ENCODE peak calls at places on chromosomes 3 and 15, in nine cellular contexts. One of them, this sample, is unnamed.

GRCh38 chr3:55405436-55405835 is 81.7 kb downstream of the WNT5A start:
- DNase-seq in CD4-positive, alpha-beta T cell: no peak
- DNase-seq in progenitor cell of endocrine pancreas: no peak
- DNase-seq in OCI-LY7: peak; percentile 49
- DNase-seq in heart left ventricle: no peak
- DNase-seq in Panc1: no peak
- DNase-seq in transverse colon: no peak
- DNase-seq in coronary artery: no peak
- DNase-seq in cardiac muscle cell: peak; percentile 37
- DNase-seq in this sample: peak; percentile 46

GRCh38 chr3:28745436-28745835 is 396.8 kb upstream of the AZI2 start:
- DNase-seq in CD4-positive, alpha-beta T cell: no peak
- DNase-seq in progenitor cell of endocrine pancreas: no peak
- DNase-seq in OCI-LY7: no peak
- DNase-seq in heart left ventricle: no peak
- DNase-seq in Panc1: no peak
- DNase-seq in transverse colon: no peak
- DNase-seq in coronary artery: no peak
- DNase-seq in cardiac muscle cell: no peak
- DNase-seq in this sample: no peak

GRCh38 chr15:93072440-93073394 is 16.3 kb downstream of the RGMA start:
- DNase-seq in CD4-positive, alpha-beta T cell: no peak
- DNase-seq in progenitor cell of endocrine pancreas: peak; percentile 68
- DNase-seq in OCI-LY7: no peak
- DNase-seq in heart left ventricle: peak; percentile 87
- DNase-seq in Panc1: no peak
- DNase-seq in transverse colon: peak; percentile 63
- DNase-seq in coronary artery: no peak
- DNase-seq in cardiac muscle cell: peak; percentile 95
- DNase-seq in this sample: peak; percentile 82

GRCh38 chr3:77039606-77040553 is at the start of gene ROBO2:
- DNase-seq in CD4-positive, alpha-beta T cell: no peak
- DNase-seq in progenitor cell of endocrine pancreas: peak; percentile 62
- DNase-seq in OCI-LY7: no peak
- DNase-seq in heart left ventricle: peak; percentile 31
- DNase-seq in Panc1: no peak
- DNase-seq in transverse colon: peak; percentile 10
- DNase-seq in coronary artery: peak; percentile 78
- DNase-seq in cardiac muscle cell: peak; percentile 87
- DNase-seq in this sample: peak; percentile 90

GRCh38 chr3:73405000-73405399 is 219.7 kb downstream of the PDZRN3 start:
- DNase-seq in CD4-positive, alpha-beta T cell: no peak
- DNase-seq in progenitor cell of endocrine pancreas: no peak
- DNase-seq in OCI-LY7: no peak
- DNase-seq in heart left ventricle: no peak
- DNase-seq in Panc1: no peak
- DNase-seq in transverse colon: no peak
- DNase-seq in coronary artery: no peak
- DNase-seq in cardiac muscle cell: no peak
- DNase-seq in this sample: no peak

GRCh38 chr3:195162033-195162669 is 108.8 kb downstream of the XXYLT1 start:
- DNase-seq in CD4-positive, alpha-beta T cell: no peak
- DNase-seq in progenitor cell of endocrine pancreas: no peak
- DNase-seq in OCI-LY7: peak; percentile 64
- DNase-seq in heart left ventricle: no peak
- DNase-seq in Panc1: no peak
- DNase-seq in transverse colon: no peak
- DNase-seq in coronary artery: no peak
- DNase-seq in cardiac muscle cell: no peak
- DNase-seq in this sample: no peak

GRCh38 chr15:25715536-25716413 is 147.4 kb downstream of the ATP10A start:
- DNase-seq in CD4-positive, alpha-beta T cell: no peak
- DNase-seq in progenitor cell of endocrine pancreas: no peak
- DNase-seq in OCI-LY7: no peak
- DNase-seq in heart left ventricle: no peak
- DNase-seq in Panc1: no peak
- DNase-seq in transverse colon: no peak
- DNase-seq in coronary artery: no peak
- DNase-seq in cardiac muscle cell: no peak
- DNase-seq in this sample: no peak

GRCh38 chr3:10242182-10243065 is 5.8 kb upstream of the TATDN2 start:
- DNase-seq in CD4-positive, alpha-beta T cell: peak; percentile 57
- DNase-seq in progenitor cell of endocrine pancreas: no peak
- DNase-seq in OCI-LY7: peak; percentile 50
- DNase-seq in heart left ventricle: no peak
- DNase-seq in Panc1: no peak
- DNase-seq in transverse colon: peak; percentile 54
- DNase-seq in coronary artery: no peak
- DNase-seq in cardiac muscle cell: no peak
- DNase-seq in this sample: no peak

GRCh38 chr3:111851511-111851954 is 7.5 kb upstream of the PHLDB2 start:
- DNase-seq in CD4-positive, alpha-beta T cell: no peak
- DNase-seq in progenitor cell of endocrine pancreas: no peak
- DNase-seq in OCI-LY7: no peak
- DNase-seq in heart left ventricle: peak; percentile 39
- DNase-seq in Panc1: no peak
- DNase-seq in transverse colon: no peak
- DNase-seq in coronary artery: no peak
- DNase-seq in cardiac muscle cell: no peak
- DNase-seq in this sample: no peak

GRCh38 chr15:67967871-67968423 is 86.2 kb upstream of the PIAS1 start:
- DNase-seq in CD4-positive, alpha-beta T cell: no peak
- DNase-seq in progenitor cell of endocrine pancreas: peak; percentile 52
- DNase-seq in OCI-LY7: no peak
- DNase-seq in heart left ventricle: peak; percentile 82
- DNase-seq in Panc1: no peak
- DNase-seq in transverse colon: peak; percentile 76
- DNase-seq in coronary artery: peak; percentile 89
- DNase-seq in cardiac muscle cell: peak; percentile 81
- DNase-seq in this sample: peak; percentile 81

GRCh38 chr15:63500265-63501250 is 3.8 kb upstream of the USP3 start:
- DNase-seq in CD4-positive, alpha-beta T cell: no peak
- DNase-seq in progenitor cell of endocrine pancreas: no peak
- DNase-seq in OCI-LY7: peak; percentile 53
- DNase-seq in heart left ventricle: no peak
- DNase-seq in Panc1: no peak
- DNase-seq in transverse colon: peak; percentile 31
- DNase-seq in coronary artery: no peak
- DNase-seq in cardiac muscle cell: no peak
- DNase-seq in this sample: no peak

DNA sequence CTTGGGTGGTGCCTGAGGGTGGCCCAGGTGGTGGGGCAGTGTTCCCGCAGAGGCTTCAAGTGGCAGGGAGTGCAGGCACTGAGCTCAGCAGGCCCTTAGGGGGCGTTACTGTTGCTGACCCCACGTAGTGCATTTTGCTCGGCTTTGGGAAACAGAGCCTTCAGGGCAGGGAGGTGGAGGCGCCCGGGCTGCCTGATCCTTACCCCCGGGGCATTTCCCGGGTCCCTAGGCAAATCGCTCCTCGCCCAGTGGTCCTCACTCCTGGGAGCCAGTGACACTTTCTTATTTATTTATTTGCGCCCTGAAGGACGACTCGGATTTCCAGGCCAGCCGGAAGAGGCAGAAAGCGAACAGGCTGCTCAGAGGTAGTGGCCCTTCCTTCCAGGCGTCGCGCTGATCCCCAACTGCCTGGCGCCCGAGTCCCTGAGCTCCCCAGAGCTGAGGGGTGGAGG is 10.1 kb upstream of the FOXB1 start:
- DNase-seq in CD4-positive, alpha-beta T cell: no peak
- DNase-seq in progenitor cell of endocrine pancreas: peak; percentile 29
- DNase-seq in OCI-LY7: no peak
- DNase-seq in heart left ventricle: no peak
- DNase-seq in Panc1: no peak
- DNase-seq in transverse colon: no peak
- DNase-seq in coronary artery: no peak
- DNase-seq in cardiac muscle cell: peak; percentile 34
- DNase-seq in this sample: peak; percentile 56
- TF ChIP-seq CTCF in CD4-positive, alpha-beta T cell: no peak
- TF ChIP-seq CTCF in progenitor cell of endocrine pancreas: peak; percentile 61
- TF ChIP-seq CTCF in OCI-LY7: peak; percentile 24
- TF ChIP-seq CTCF in heart left ventricle: no peak
- TF ChIP-seq CTCF in Panc1: peak; percentile 47
- TF ChIP-seq CTCF in transverse colon: no peak
- TF ChIP-seq CTCF in coronary artery: no peak
- TF ChIP-seq CTCF in cardiac muscle cell: peak; percentile 14
- TF ChIP-seq CTCF in this sample: peak; percentile 56

GRCh38 chr15:60213377-60214010 is 184.3 kb downstream of the ANXA2 start:
- DNase-seq in CD4-positive, alpha-beta T cell: no peak
- DNase-seq in progenitor cell of endocrine pancreas: no peak
- DNase-seq in OCI-LY7: no peak
- DNase-seq in heart left ventricle: no peak
- DNase-seq in Panc1: no peak
- DNase-seq in transverse colon: no peak
- DNase-seq in coronary artery: no peak
- DNase-seq in cardiac muscle cell: no peak
- DNase-seq in this sample: no peak

GRCh38 chr15:60214201-60214600 is 183.6 kb downstream of the ANXA2 start:
- DNase-seq in CD4-positive, alpha-beta T cell: no peak
- DNase-seq in progenitor cell of endocrine pancreas: no peak
- DNase-seq in OCI-LY7: no peak
- DNase-seq in heart left ventricle: no peak
- DNase-seq in Panc1: no peak
- DNase-seq in transverse colon: no peak
- DNase-seq in coronary artery: no peak
- DNase-seq in cardiac muscle cell: no peak
- DNase-seq in this sample: no peak

GRCh38 chr15:60217161-60217560 is 180.6 kb downstream of the ANXA2 start:
- DNase-seq in CD4-positive, alpha-beta T cell: no peak
- DNase-seq in progenitor cell of endocrine pancreas: no peak
- DNase-seq in OCI-LY7: no peak
- DNase-seq in heart left ventricle: no peak
- DNase-seq in Panc1: no peak
- DNase-seq in transverse colon: no peak
- DNase-seq in coronary artery: no peak
- DNase-seq in cardiac muscle cell: no peak
- DNase-seq in this sample: no peak

GRCh38 chr15:60212536-60212935 is 185.2 kb downstream of the ANXA2 start:
- DNase-seq in CD4-positive, alpha-beta T cell: no peak
- DNase-seq in progenitor cell of endocrine pancreas: no peak
- DNase-seq in OCI-LY7: no peak
- DNase-seq in heart left ventricle: no peak
- DNase-seq in Panc1: no peak
- DNase-seq in transverse colon: no peak
- DNase-seq in coronary artery: no peak
- DNase-seq in cardiac muscle cell: no peak
- DNase-seq in this sample: no peak

DNA sequence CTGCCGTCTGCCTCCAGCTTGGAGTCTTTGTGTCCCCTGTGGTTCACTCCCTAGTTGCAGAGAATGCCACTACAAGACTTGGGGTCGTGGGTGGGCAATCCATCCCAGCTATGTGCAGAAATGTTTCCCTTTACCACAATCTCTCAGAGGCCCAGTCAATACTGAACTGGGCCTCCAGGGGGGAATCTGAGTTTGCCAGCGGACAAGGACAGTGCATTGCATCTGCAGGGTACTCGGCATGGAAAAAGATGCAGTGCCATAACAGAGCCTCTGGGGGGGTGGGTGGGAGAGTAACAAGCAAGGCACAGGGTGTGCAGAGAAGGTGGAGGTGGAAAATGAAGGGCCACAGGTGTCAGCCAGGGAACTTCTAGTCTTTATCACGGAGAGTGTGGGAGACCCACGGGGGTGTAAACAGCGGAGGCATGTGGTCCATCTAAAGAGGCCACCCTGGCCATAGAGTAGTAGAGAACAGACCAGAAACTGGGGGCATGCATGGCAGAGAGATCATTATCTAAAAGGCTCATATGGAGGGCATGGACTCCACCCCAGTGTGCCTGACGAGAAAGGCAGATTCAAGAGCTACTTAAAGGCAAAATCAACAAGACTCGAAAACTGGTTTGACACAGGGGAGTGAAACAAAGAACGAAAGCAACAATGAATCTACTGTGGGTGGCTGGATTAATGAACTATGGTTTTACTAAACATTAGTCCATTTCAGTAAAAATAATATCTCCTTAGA is 182.4 kb downstream of the ANXA2 start:
- DNase-seq in CD4-positive, alpha-beta T cell: no peak
- DNase-seq in progenitor cell of endocrine pancreas: no peak
- DNase-seq in OCI-LY7: no peak
- DNase-seq in heart left ventricle: no peak
- DNase-seq in Panc1: no peak
- DNase-seq in transverse colon: no peak
- DNase-seq in coronary artery: no peak
- DNase-seq in cardiac muscle cell: no peak
- DNase-seq in this sample: no peak
- TF ChIP-seq CTCF in CD4-positive, alpha-beta T cell: no peak
- TF ChIP-seq CTCF in progenitor cell of endocrine pancreas: peak; percentile 11
- TF ChIP-seq CTCF in OCI-LY7: no peak
- TF ChIP-seq CTCF in heart left ventricle: no peak
- TF ChIP-seq CTCF in Panc1: no peak
- TF ChIP-seq CTCF in transverse colon: no peak
- TF ChIP-seq CTCF in coronary artery: no peak
- TF ChIP-seq CTCF in cardiac muscle cell: no peak
- TF ChIP-seq CTCF in this sample: peak; percentile 29

DNA sequence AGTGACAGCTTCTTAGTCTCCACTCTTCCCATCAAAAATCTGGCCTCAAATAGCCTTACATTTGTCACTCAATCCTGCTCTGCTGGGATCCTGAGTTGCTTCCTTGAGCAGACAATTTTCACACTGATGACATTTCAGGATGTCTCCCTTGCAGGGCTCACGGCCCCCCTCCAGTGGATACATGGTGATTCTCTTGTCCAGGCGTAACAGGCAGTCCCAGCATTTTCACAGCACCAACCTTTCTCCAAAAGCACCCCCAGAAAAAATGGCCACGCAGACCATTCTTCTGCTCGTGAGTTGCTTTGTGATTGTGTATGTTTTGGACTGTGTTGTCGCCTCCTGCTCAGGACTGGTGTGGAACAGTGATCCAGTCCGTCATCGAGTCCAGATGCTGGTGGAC is 47.4 kb upstream of the WNT7A start:
- DNase-seq in CD4-positive, alpha-beta T cell: no peak
- DNase-seq in progenitor cell of endocrine pancreas: no peak
- DNase-seq in OCI-LY7: no peak
- DNase-seq in heart left ventricle: no peak
- DNase-seq in Panc1: no peak
- DNase-seq in transverse colon: no peak
- DNase-seq in coronary artery: no peak
- DNase-seq in cardiac muscle cell: no peak
- DNase-seq in this sample: no peak
- TF ChIP-seq CTCF in CD4-positive, alpha-beta T cell: no peak
- TF ChIP-seq CTCF in progenitor cell of endocrine pancreas: peak; percentile 10
- TF ChIP-seq CTCF in OCI-LY7: peak; percentile 12
- TF ChIP-seq CTCF in heart left ventricle: peak; percentile 7
- TF ChIP-seq CTCF in Panc1: peak; percentile 57
- TF ChIP-seq CTCF in transverse colon: no peak
- TF ChIP-seq CTCF in coronary artery: no peak
- TF ChIP-seq CTCF in cardiac muscle cell: no peak
- TF ChIP-seq CTCF in this sample: no peak

DNA sequence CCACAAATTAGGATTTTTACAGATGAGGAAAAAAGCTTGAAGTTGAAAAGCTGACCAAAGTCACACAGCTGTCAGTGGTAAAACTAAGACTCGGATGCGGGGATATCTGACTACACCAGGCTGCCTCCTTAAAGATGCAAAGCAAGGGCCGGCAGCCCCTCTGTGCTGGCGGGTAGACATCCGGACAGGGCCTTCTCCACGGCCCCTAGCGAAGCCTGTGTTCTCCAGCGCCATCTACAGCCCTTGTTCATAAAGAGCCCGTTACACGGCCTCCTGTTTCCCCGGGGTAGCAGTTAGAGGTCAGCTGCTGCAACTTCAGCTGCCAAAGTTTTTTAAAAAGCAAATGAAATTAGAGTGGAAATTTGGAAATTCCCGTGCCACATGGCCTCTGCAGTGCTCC is 383.0 kb downstream of the TBL1XR1 start:
- DNase-seq in CD4-positive, alpha-beta T cell: no peak
- DNase-seq in progenitor cell of endocrine pancreas: peak; percentile 41
- DNase-seq in OCI-LY7: peak; percentile 68
- DNase-seq in heart left ventricle: peak; percentile 65
- DNase-seq in Panc1: peak; percentile 12
- DNase-seq in transverse colon: peak; percentile 61
- DNase-seq in coronary artery: no peak
- DNase-seq in cardiac muscle cell: peak; percentile 83
- DNase-seq in this sample: peak; percentile 81
- TF ChIP-seq CTCF in CD4-positive, alpha-beta T cell: no peak
- TF ChIP-seq CTCF in progenitor cell of endocrine pancreas: peak; percentile 67
- TF ChIP-seq CTCF in OCI-LY7: peak; percentile 83
- TF ChIP-seq CTCF in heart left ventricle: peak; percentile 46
- TF ChIP-seq CTCF in Panc1: peak; percentile 90
- TF ChIP-seq CTCF in transverse colon: peak; percentile 38
- TF ChIP-seq CTCF in coronary artery: peak; percentile 12
- TF ChIP-seq CTCF in cardiac muscle cell: peak; percentile 84
- TF ChIP-seq CTCF in this sample: peak; percentile 37

This sample was measured in glutamatergic neuron.